ENCODE peak calls at places on chromosome 9, in nine cellular contexts. O is sciatic nerve; E is D341Med; P is small intestine; J is brain microvascular endothelial cell; Z is activated naive CD4-positive, alpha-beta T cell treated with anti-CD3 and anti-CD28 coated beads for 36 hours; C is left ventricle myocardium inferior; S is nucleus accumbens; R is kidney glomerular epithelial cell. X is an unnamed sample.

GRCh38 chr9:92710368-92710767 is 40.4 kb upstream of the IPPK start:
- DNase-seq in O (no peak), E (no peak), P (no peak), J (no peak), Z (no peak), C (no peak), S (no peak), R (no peak), X (no peak)

GRCh38 chr9:16143310-16143709 is 590.5 kb downstream of the CCDC171 start:
- DNase-seq in O (no peak), E (no peak), P (no peak), J (peak), Z (no peak), C (no peak), S (no peak), R (no peak), X (no peak)

GRCh38 chr9:94819161-94819677 is 92.7 kb downstream of the AOPEP start:
- DNase-seq in O (no peak), E (no peak), P (no peak), J (no peak), Z (no peak), C (peak), S (no peak), R (no peak), X (no peak)

GRCh38 chr9:4499917-4500316 is 9.6 kb downstream of the SLC1A1 start:
- DNase-seq in O (no peak), E (no peak), P (no peak), J (no peak), Z (no peak), C (peak), S (no peak), R (no peak), X (no peak)

GRCh38 chr9:14258840-14259239 is 55.1 kb downstream of the NFIB start:
- DNase-seq in O (no peak), E (no peak), P (no peak), J (peak), Z (no peak), C (no peak), S (no peak), R (no peak), X (no peak)

GRCh38 chr9:85483214-85483613 is 258.5 kb downstream of the AGTPBP1 start:
- DNase-seq in O (no peak), E (no peak), P (no peak), J (no peak), Z (no peak), C (no peak), S (no peak), R (no peak), X (no peak)

GRCh38 chr9:3794005-3794404 is 268.2 kb upstream of the RFX3 start:
- DNase-seq in O (no peak), E (no peak), P (no peak), J (no peak), Z (no peak), C (no peak), S (no peak), R (peak), X (no peak)

GRCh38 chr9:114163517-114163924 is 8.2 kb downstream of the COL27A1 start:
- DNase-seq in O (no peak), E (no peak), P (peak), J (no peak), Z (no peak), C (peak), S (no peak), R (no peak), X (no peak)

GRCh38 chr9:75914936-75915335 is 24.5 kb downstream of the PCSK5 start:
- DNase-seq in O (no peak), E (no peak), P (no peak), J (no peak), Z (no peak), C (no peak), S (no peak), R (peak), X (no peak)

GRCh38 chr9:81317939-81318338 is 371.4 kb downstream of the TLE1 start:
- DNase-seq in O (no peak), E (no peak), P (no peak), J (no peak), Z (no peak), C (no peak), S (no peak), R (no peak), X (no peak)

GRCh38 chr9:120890415-120891254 is 13.6 kb upstream of the PHF19 start:
- DNase-seq in O (no peak), E (no peak), P (peak), J (no peak), Z (peak), C (no peak), S (no peak), R (no peak), X (no peak)

GRCh38 chr9:128419061-128419925 is 1.4 kb upstream of the CERCAM start:
- DNase-seq in O (no peak), E (no peak), P (no peak), J (no peak), Z (no peak), C (no peak), S (no peak), R (no peak), X (no peak)